ENCODE peak calls at places on chromosomes 16 and 17, in seven cellular contexts. P is fibroblast of lung, O is IMR-90, Y is GM23248, R is astrocyte, B is HCT116, U is endothelial cell of umbilical vein. D is an unnamed sample. For H3K27me3 and H4K20me1, the result is how much of the 10 kb centered on the place peaks cover.

GRCh38 chr16:54935411-54936085 is 4.9 kb downstream of the IRX5 start:
- DNase-seq in P (peak), O (no peak), Y (peak), R (peak), B (no peak), U (peak), D (no peak)

GRCh38 chr17:33874617-33875060 is 380.4 kb upstream of the CCL2 start:
- DNase-seq in P (no peak), O (no peak), Y (no peak), R (no peak), B (no peak), U (no peak), D (no peak)

GRCh38 chr17:7750321-7750821 is 32.8 kb downstream of the DNAH2 start:
- DNase-seq in P (peak), O (peak), Y (peak), R (peak), B (no peak), U (peak), D (no peak)

GRCh38 chr16:53069772-53070171 is 15.0 kb downstream of the CHD9 start:
- DNase-seq in P (no peak), O (no peak), Y (no peak), R (no peak), B (no peak), U (no peak), D (no peak)

GRCh38 chr17:56528636-56529170 is 64.8 kb upstream of the NOG start:
- DNase-seq in P (no peak), O (no peak), Y (no peak), R (no peak), B (no peak), U (no peak), D (no peak)

GRCh38 chr16:64202571-64202970 is 919.3 kb downstream of the CDH11 start:
- DNase-seq in P (no peak), O (no peak), Y (no peak), R (no peak), B (no peak), U (no peak), D (no peak)

GRCh38 chr17:30226878-30227277 is 8.6 kb downstream of the SLC6A4 start:
- DNase-seq in P (no peak), O (no peak), Y (no peak), R (no peak), B (no peak), U (no peak), D (no peak)

GRCh38 chr17:77510133-77510796 is 369.5 kb downstream of the SEC14L1 start:
- DNase-seq in P (no peak), O (no peak), Y (no peak), R (no peak), B (no peak), U (no peak), D (no peak)

GRCh38 chr16:28486266-28486665 is 5.6 kb downstream of the CLN3 start:
- DNase-seq in P (no peak), O (no peak), Y (no peak), R (no peak), B (no peak), U (no peak), D (no peak)

GRCh38 chr16:9695152-9695551 is 487.1 kb downstream of the GRIN2A start:
- DNase-seq in P (no peak), O (no peak), Y (no peak), R (no peak), B (no peak), U (no peak), D (peak)

GRCh38 chr16:74944466-74944865 is 40.5 kb downstream of the WDR59 start:
- DNase-seq in P (no peak), O (no peak), Y (no peak), R (no peak), B (no peak), U (no peak), D (no peak)

GRCh38 chr17:57369509-57369945 is 113.2 kb downstream of the MSI2 start:
- DNase-seq in P (peak), O (peak), Y (no peak), R (peak), B (no peak), U (no peak), D (no peak)

GRCh38 chr16:27430923-27431484 is 29.0 kb downstream of the IL21R start:
- DNase-seq in P (peak), O (peak), Y (peak), R (no peak), B (no peak), U (peak), D (no peak)

GRCh38 chr16:6864670-6865069 is 468.0 kb upstream of the RBFOX1 start:
- DNase-seq in P (no peak), O (no peak), Y (no peak), R (no peak), B (no peak), U (no peak), D (no peak)

GRCh38 chr16:4317471-4318170 is 1.8 kb downstream of the GLIS2 start:
- DNase-seq in P (peak), O (no peak), Y (peak), R (peak), B (no peak), U (peak), D (peak)

GRCh38 chr16:84068783-84069464 is 26.3 kb upstream of the SLC38A8 start:
- DNase-seq in P (no peak), O (no peak), Y (no peak), R (no peak), B (no peak), U (no peak), D (no peak)

DNA sequence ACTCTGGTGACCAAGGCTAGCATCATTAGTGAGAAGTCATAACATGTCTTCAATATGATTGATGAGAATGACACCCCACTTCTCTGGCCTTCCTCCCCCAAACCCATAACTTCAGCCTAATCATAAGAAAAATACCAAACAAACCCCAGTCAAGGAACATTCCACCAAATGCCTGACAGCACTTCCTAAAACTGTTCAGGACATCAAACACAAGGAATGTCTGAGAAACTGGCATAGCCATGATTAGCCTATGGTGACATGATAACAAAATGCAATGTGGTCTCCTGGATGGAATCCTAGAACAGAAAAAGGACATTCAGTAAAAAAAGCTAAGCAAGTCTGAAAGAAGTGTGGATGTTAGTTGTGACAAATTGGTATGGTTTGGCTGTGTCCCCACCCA is 24.7 kb upstream of the TBX4 start:
- DNase-seq in P (no peak), O (no peak), Y (no peak), R (no peak), B (no peak), U (no peak), D (no peak)
- H3K27me3 ChIP-seq in P (under half), O (under half), Y (under half), R (under half), B (under half), U (under half), D (under half)

GRCh38 chr17:75647921-75648320 is 14.7 kb downstream of the SMIM5 start:
- DNase-seq in P (no peak), O (no peak), Y (no peak), R (no peak), B (no peak), U (no peak), D (no peak)

GRCh38 chr17:75646626-75646968 is 13.4 kb downstream of the SMIM5 start:
- DNase-seq in P (no peak), O (no peak), Y (no peak), R (no peak), B (no peak), U (no peak), D (no peak)

GRCh38 chr17:75645501-75645888 is 12.3 kb downstream of the SMIM5 start:
- DNase-seq in P (peak), O (no peak), Y (no peak), R (peak), B (peak), U (peak), D (no peak)

GRCh38 chr17:75645889-75646625 is 12.8 kb downstream of the SMIM5 start:
- DNase-seq in P (no peak), O (no peak), Y (no peak), R (no peak), B (peak), U (peak), D (no peak)

GRCh38 chr17:75647061-75647460 is 13.8 kb downstream of the SMIM5 start:
- DNase-seq in P (no peak), O (no peak), Y (no peak), R (no peak), B (no peak), U (no peak), D (no peak)
- H4K20me1 ChIP-seq in P (under half), O (under half), Y (under half), R (under half), B (under half), U (under half), D (under half)

GRCh38 chr17:40800381-40800780 is 622 bp upstream of the KRT28 start:
- DNase-seq in P (no peak), O (no peak), Y (no peak), R (no peak), B (no peak), U (no peak), D (no peak)
- H3K27me3 ChIP-seq in P (under half), O (under half), Y (under half), R (under half), B (under half), U (under half), D (half or more)

GRCh38 chr17:4357030-4357635 is 9.3 kb downstream of the UBE2G1 start:
- DNase-seq in P (no peak), O (no peak), Y (no peak), R (no peak), B (no peak), U (no peak), D (no peak)

GRCh38 chr17:4357671-4358070 is 8.8 kb downstream of the UBE2G1 start:
- DNase-seq in P (no peak), O (no peak), Y (no peak), R (no peak), B (no peak), U (no peak), D (no peak)

GRCh38 chr17:4354862-4355514 is 11.5 kb downstream of the UBE2G1 start:
- DNase-seq in P (no peak), O (no peak), Y (peak), R (no peak), B (peak), U (no peak), D (no peak)

GRCh38 chr17:4362141-4362540 is 4.3 kb downstream of the UBE2G1 start:
- DNase-seq in P (no peak), O (no peak), Y (peak), R (no peak), B (no peak), U (no peak), D (no peak)

DNA sequence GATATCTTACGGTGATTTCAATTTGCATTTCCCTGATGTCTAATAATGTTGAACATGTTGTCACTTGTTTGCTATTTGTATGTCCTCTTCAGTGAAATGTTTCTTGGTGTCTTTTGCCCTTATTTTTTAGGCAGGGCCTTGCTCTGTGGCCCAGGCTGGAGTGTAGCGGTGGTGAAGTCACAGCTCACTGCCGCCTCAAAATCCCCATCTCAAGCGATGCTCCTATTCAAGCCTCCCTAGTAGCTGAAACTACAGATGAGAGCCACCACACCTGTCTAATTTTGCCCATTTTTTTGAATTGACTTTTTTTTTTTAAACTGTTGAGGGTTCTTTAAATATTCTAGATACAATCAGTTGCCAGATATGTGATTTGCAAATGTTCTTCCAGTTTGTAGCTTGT is 8.3 kb downstream of the UBE2G1 start:
- DNase-seq in P (no peak), O (no peak), Y (no peak), R (no peak), B (no peak), U (no peak), D (no peak)
- H4K20me1 ChIP-seq in P (under half), O (half or more), Y (under half), R (half or more), B (under half), U (under half), D (half or more)

D was measured in neural progenitor cell.